ENCODE peak calls at places on chromosomes 13 and 19, in six cellular contexts. H is CD8-positive, alpha-beta memory T cell; W is RWPE1; L is ascending aorta; I is substantia nigra; M is cardiac muscle cell. D is an unnamed sample.

GRCh38 chr13:24740014-24740890 is 23.7 kb upstream of the RNF17 start:
- DNase-seq in H (no peak), M (no peak), L (no peak), I (no peak), W (no peak), D (no peak)

GRCh38 chr19:19372656-19373416 is 32.6 kb upstream of the GATAD2A start:
- DNase-seq in M (peak; percentile 61), I (no peak), H (peak; percentile 27), L (peak; percentile 29), W (peak; percentile 20), D (peak; percentile 58)

GRCh38 chr13:49185264-49185663 is 34.9 kb upstream of the MLNR start:
- DNase-seq in L (no peak), H (no peak), I (no peak), M (no peak), W (no peak), D (no peak)

GRCh38 chr13:113887700-113888201 is 23.9 kb upstream of the GAS6 start:
- DNase-seq in W (no peak), L (no peak), H (no peak), M (peak; percentile 34), I (no peak), D (no peak)

GRCh38 chr19:15452111-15453047 is 2.6 kb upstream of the WIZ start:
- DNase-seq in L (peak; percentile 53), I (no peak), M (peak; percentile 91), W (peak; percentile 96), H (peak; percentile 34), D (peak; percentile 91)

GRCh38 chr13:60146491-60146890 is 17.2 kb downstream of the DIAPH3 start:
- DNase-seq in I (no peak), M (peak; percentile 58), W (no peak), H (no peak), L (no peak), D (no peak)

GRCh38 chr19:51708811-51709210 is 15.0 kb downstream of the HAS1 start:
- DNase-seq in W (no peak), L (no peak), M (no peak), H (no peak), I (no peak), D (no peak)

GRCh38 chr13:94061316-94061715 is 418.2 kb downstream of the DCT start:
- DNase-seq in L (no peak), W (no peak), I (no peak), M (no peak), H (no peak), D (no peak)

GRCh38 chr19:40687525-40688016 is 2.9 kb downstream of the NUMBL start:
- DNase-seq in W (no peak), M (peak; percentile 76), I (no peak), H (no peak), L (peak; percentile 72), D (peak; percentile 87)

GRCh38 chr19:55494172-55494761 is 6.0 kb downstream of the SSC5D start:
- DNase-seq in M (peak; percentile 94), I (no peak), H (no peak), W (no peak), L (no peak), D (peak; percentile 86)

GRCh38 chr13:44305845-44306244 is 67.8 kb upstream of the SERP2 start:
- DNase-seq in L (no peak), W (no peak), M (no peak), I (no peak), H (no peak), D (no peak)

GRCh38 chr13:44308352-44308751 is 65.3 kb upstream of the SERP2 start:
- DNase-seq in W (no peak), L (no peak), M (no peak), I (no peak), H (no peak), D (no peak)

GRCh38 chr13:44307844-44308243 is 65.8 kb upstream of the SERP2 start:
- DNase-seq in I (no peak), H (no peak), L (no peak), W (no peak), M (no peak), D (no peak)

GRCh38 chr13:44306401-44307192 is 67.0 kb upstream of the SERP2 start:
- DNase-seq in H (no peak), L (peak; percentile 38), W (peak; percentile 86), I (no peak), M (peak; percentile 95), D (peak; percentile 77)

GRCh38 chr13:44307255-44307654 is 66.4 kb upstream of the SERP2 start:
- DNase-seq in I (no peak), M (no peak), H (no peak), L (no peak), W (no peak), D (no peak)
- H3K27ac ChIP-seq in I (no peak overlapping the region), M (no peak overlapping the region), H (no peak overlapping the region), L (peak overlapping the region; percentile 90), W (peak overlapping the region; percentile 94), D (peak overlapping the region; percentile 92)

DNA sequence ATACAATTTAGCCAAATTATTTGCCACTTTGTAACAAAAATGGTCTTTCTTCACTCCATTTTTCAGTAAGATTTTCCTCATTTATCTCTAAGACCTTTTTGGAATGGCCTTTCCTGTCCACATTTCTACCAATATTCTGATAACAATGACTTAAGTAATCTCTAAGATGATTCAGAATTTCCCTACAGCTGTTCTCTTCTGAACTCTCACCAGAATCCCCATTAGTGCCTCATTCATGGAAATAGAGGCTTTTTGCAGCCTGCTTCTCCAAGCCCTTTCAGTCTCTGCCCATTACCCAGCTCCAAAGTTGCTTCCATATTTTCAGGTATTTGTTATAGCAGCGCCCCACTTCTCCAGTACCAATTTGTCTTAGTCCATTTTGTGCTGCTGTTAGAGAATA is 867.0 kb downstream of the GPC5 start:
- DNase-seq in W (no peak), M (peak; percentile 85), L (no peak), I (no peak), H (no peak), D (no peak)
- H3K27ac ChIP-seq in W (no peak overlapping the region), M (no peak overlapping the region), L (no peak overlapping the region), I (no peak overlapping the region), H (no peak overlapping the region), D (no peak overlapping the region)

GRCh38 chr19:50308991-50309390 is 20.2 kb downstream of the KCNC3 start:
- DNase-seq in W (no peak), M (no peak), I (no peak), H (no peak), L (no peak), D (no peak)

GRCh38 chr19:50312967-50313811 is 16.0 kb downstream of the KCNC3 start:
- DNase-seq in L (no peak), W (no peak), M (no peak), I (no peak), H (no peak), D (no peak)

GRCh38 chr19:50309396-50310125 is 19.6 kb downstream of the KCNC3 start:
- DNase-seq in W (no peak), M (no peak), I (no peak), H (no peak), L (no peak), D (no peak)

GRCh38 chr19:50311723-50312635 is 17.2 kb downstream of the KCNC3 start:
- DNase-seq in H (no peak), M (peak; percentile 38), W (no peak), L (no peak), I (no peak), D (no peak)

DNA sequence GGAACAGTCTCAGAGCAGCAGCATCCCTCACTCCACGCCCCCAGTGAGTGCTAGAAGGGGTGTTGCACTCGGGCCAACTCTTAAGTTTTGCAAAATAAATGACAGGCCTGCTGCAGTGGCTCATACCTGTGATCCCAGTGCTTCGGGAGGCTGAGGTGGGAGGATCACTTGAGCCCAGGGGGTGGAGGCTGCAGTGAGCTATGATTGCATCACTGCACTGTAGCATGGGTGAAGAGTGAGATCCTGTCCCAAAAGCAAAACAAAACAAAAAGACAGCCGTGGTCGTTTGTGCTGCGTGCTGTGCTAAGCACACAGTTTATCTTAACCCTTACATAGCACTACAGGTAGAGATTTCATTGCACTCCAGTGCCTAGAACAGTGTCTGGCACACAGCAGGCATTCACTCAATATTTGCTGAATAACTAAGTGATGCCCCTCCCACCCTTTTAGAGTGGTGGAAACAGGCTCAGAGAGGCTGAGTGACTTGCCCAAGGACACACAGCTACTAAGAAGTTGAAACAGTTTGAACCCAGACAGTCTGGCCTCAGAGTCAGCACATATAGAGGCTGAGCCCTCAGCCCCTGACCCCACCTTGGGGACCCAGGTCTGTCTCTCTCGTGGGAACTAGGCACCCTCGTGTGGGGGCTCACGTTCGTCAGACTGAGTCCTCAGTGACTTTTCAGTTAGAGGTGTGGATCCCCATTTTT is 18.3 kb downstream of the KCNC3 start:
- DNase-seq in H (no peak), I (no peak), M (no peak), W (no peak), L (no peak), D (no peak)
- H3K27ac ChIP-seq in H (no peak overlapping the region), I (no peak overlapping the region), M (no peak overlapping the region), W (no peak overlapping the region), L (no peak overlapping the region), D (no peak overlapping the region)

GRCh38 chr13:33286143-33286542 is 588 bp upstream of the STARD13 start:
- DNase-seq in W (no peak), I (no peak), M (peak; percentile 48), H (no peak), L (no peak), D (peak; percentile 38)
- H3K27ac ChIP-seq in W (peak overlapping the region; percentile 94), I (peak overlapping the region; percentile 87), M (peak overlapping the region; percentile 88), H (no peak overlapping the region), L (peak overlapping the region; percentile 97), D (peak overlapping the region; percentile 98)

GRCh38 chr13:44930280-44930679 is 59.0 kb downstream of the NUFIP1 start:
- DNase-seq in H (no peak), I (no peak), M (no peak), W (no peak), L (no peak), D (no peak)

GRCh38 chr13:44934724-44935123 is 54.5 kb downstream of the NUFIP1 start:
- DNase-seq in M (peak; percentile 55), I (no peak), L (no peak), W (peak; percentile 46), H (no peak), D (no peak)

GRCh38 chr13:44932171-44932849 is 57.0 kb downstream of the NUFIP1 start:
- DNase-seq in I (no peak), W (no peak), M (no peak), L (no peak), H (no peak), D (no peak)

GRCh38 chr13:44930907-44931676 is 58.2 kb downstream of the NUFIP1 start:
- DNase-seq in H (no peak), L (no peak), I (no peak), M (peak; percentile 55), W (no peak), D (no peak)

DNA sequence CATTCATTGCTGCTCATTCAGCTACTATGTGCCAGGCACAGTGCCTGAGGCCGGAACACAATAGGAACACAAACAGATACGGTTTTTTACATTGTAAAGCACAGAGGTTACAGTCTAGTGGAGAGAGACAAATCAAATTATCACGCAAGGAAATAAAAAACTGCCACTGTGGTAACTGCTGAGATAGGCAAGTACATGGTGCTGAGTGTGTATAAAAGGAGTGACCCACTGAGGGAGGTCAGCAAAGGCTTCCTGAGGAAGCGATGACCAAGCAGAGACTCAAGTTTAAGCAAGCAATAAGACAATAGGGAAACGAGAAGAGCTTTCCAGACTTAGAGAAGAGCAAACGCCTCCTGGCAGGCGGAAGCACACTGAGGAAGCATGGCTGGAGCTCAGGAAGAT is 56.4 kb downstream of the NUFIP1 start:
- DNase-seq in W (peak; percentile 23), I (no peak), H (no peak), L (no peak), M (peak; percentile 80), D (no peak)
- H3K27ac ChIP-seq in W (no peak overlapping the region), I (no peak overlapping the region), H (no peak overlapping the region), L (peak overlapping the region; percentile 68), M (no peak overlapping the region), D (peak overlapping the region; percentile 79)